ENCODE peak calls at places on chromosomes 2 and 18, in five cellular contexts. T, L, O, A and E are unnamed samples.

GRCh38 chr2:203783496-203784203 is 77.2 kb downstream of the CD28 start:
- DNase-seq in T (no peak), A (no peak), O (no peak), L (no peak), E (no peak)

GRCh38 chr2:174012347-174013309 is 47.5 kb upstream of the SP3 start:
- DNase-seq in O (peak), L (peak), T (no peak), A (peak), E (peak)

GRCh38 chr2:224260605-224261004 is 141.3 kb downstream of the FAM124B start:
- DNase-seq in L (no peak), T (no peak), A (peak), O (no peak), E (no peak)

GRCh38 chr18:7822435-7823425 is 255.6 kb downstream of the PTPRM start:
- DNase-seq in A (peak), O (no peak), T (no peak), L (peak), E (no peak)

GRCh38 chr2:26559556-26559955 is 81.6 kb downstream of the CIB4 start:
- DNase-seq in T (no peak), O (no peak), L (no peak), A (no peak), E (no peak)

GRCh38 chr18:61894751-61895524 is 2.1 kb upstream of the RNF152 start:
- DNase-seq in L (no peak), A (peak), O (no peak), T (no peak), E (no peak)

GRCh38 chr2:195411219-195411687 is 245.8 kb upstream of the SLC39A10 start:
- DNase-seq in O (no peak), L (no peak), A (no peak), T (no peak), E (no peak)

GRCh38 chr2:37472959-37473358 is 128.5 kb downstream of the QPCT start:
- DNase-seq in T (no peak), O (no peak), L (no peak), A (peak), E (no peak)

GRCh38 chr2:171431677-171432167 is 2.1 kb downstream of the METTL8 start:
- DNase-seq in O (no peak), T (no peak), A (no peak), L (peak), E (no peak)

GRCh38 chr2:183001948-183002347 is 36.3 kb downstream of the NCKAP1 start:
- DNase-seq in A (no peak), T (no peak), O (no peak), L (no peak), E (no peak)

GRCh38 chr2:61988462-61989366 is 83.2 kb downstream of the COMMD1 start:
- DNase-seq in O (no peak), A (no peak), L (no peak), T (no peak), E (no peak)

GRCh38 chr18:23053756-23054457 is 81.4 kb upstream of the CABLES1 start:
- DNase-seq in O (no peak), L (no peak), A (peak), T (peak), E (no peak)